ENCODE peak calls at places on chromosomes 4 and X, in four cellular contexts. G is fibroblast of the aortic adventitia, X is tibial nerve, D is heart left ventricle. M is an unnamed sample.
A peak's percentile ranks its signal among the peaks of the same experiment; 100 is the strongest.

GRCh38 chr4:181897935-181898334 is 345.3 kb upstream of the TENM3 start:
- DNase-seq in X (no peak), D (no peak), G (peak; percentile 77), M (no peak)

GRCh38 chr4:77434299-77435092 is 171.1 kb upstream of the CXCL13 start:
- DNase-seq in G (peak; percentile 60), X (peak; percentile 34), D (peak; percentile 47), M (no peak)

GRCh38 chrX:5780821-5781220 is 447.8 kb downstream of the NLGN4X start:
- DNase-seq in D (no peak), G (no peak), X (no peak), M (no peak)

GRCh38 chrX:96407043-96407442 is 277.6 kb upstream of the DIAPH2 start:
- DNase-seq in G (peak; percentile 62), X (peak; percentile 13), D (no peak), M (no peak)

GRCh38 chr4:76723916-76724315 is 174.0 kb downstream of the SOWAHB start:
- DNase-seq in X (no peak), D (no peak), G (peak; percentile 64), M (no peak)

GRCh38 chrX:42944381-42944998 is 166.5 kb upstream of the PPP1R2C start:
- DNase-seq in D (no peak), X (no peak), G (no peak), M (peak; percentile 34)

GRCh38 chr4:24867766-24868296 is 45.0 kb downstream of the CCDC149 start:
- DNase-seq in D (no peak), X (no peak), G (no peak), M (no peak)

GRCh38 chr4:84799318-84799717 is 167.2 kb downstream of the WDFY3 start:
- DNase-seq in X (no peak), G (no peak), D (no peak), M (no peak)

GRCh38 chr4:73753215-73753614 is 12.8 kb downstream of the CXCL8 start:
- DNase-seq in D (no peak), X (no peak), G (no peak), M (no peak)

GRCh38 chr4:69910016-69910782 is 20.7 kb upstream of the CSN1S1 start:
- DNase-seq in X (no peak), G (peak; percentile 85), D (no peak), M (no peak)

GRCh38 chr4:72295966-72296557 is 264.3 kb downstream of the NPFFR2 start:
- DNase-seq in D (no peak), X (no peak), G (peak; percentile 81), M (no peak)

GRCh38 chr4:108377021-108377420 is 208.3 kb upstream of the LEF1 start:
- DNase-seq in G (no peak), X (no peak), D (no peak), M (no peak)

GRCh38 chr4:56655627-56656345 is 25.3 kb downstream of the HOPX start:
- DNase-seq in D (no peak), G (no peak), X (no peak), M (peak; percentile 46)

GRCh38 chrX:19792412-19792811 is 95.0 kb downstream of the SH3KBP1 start:
- DNase-seq in X (no peak), G (no peak), D (no peak), M (no peak)

GRCh38 chrX:77937291-77937690 is 26.8 kb downstream of the ATP7A start:
- DNase-seq in D (no peak), G (peak; percentile 74), X (no peak), M (no peak)

GRCh38 chr4:176266026-176266425 is 3.0 kb downstream of the ASB5 start:
- DNase-seq in X (no peak), G (no peak), D (no peak), M (no peak)

GRCh38 chrX:102651968-102652744 is 873 bp downstream of the GPRASP1 start:
- DNase-seq in X (no peak), G (peak; percentile 45), D (no peak), M (peak; percentile 69)

GRCh38 chr4:137967480-137968190 is 274.5 kb downstream of the SLC7A11 start:
- DNase-seq in G (no peak), X (no peak), D (no peak), M (no peak)

GRCh38 chr4:37763831-37764230 is 62.7 kb upstream of the PGM2 start:
- DNase-seq in G (no peak), D (no peak), X (no peak), M (no peak)

GRCh38 chrX:56232221-56233082 is at the start of gene KLF8:
- DNase-seq in D (peak; percentile 34), X (peak; percentile 39), G (no peak), M (peak; percentile 50)

GRCh38 chrX:7090506-7091095 is 56.9 kb upstream of the STS start:
- DNase-seq in D (no peak), X (no peak), G (no peak), M (no peak)

GRCh38 chrX:27715610-27716009 is 92.2 kb upstream of the MAGEB10 start:
- DNase-seq in X (no peak), D (no peak), G (no peak), M (no peak)

GRCh38 chr4:19944251-19944650 is 307.5 kb upstream of the SLIT2 start:
- DNase-seq in D (no peak), G (no peak), X (no peak), M (no peak)

GRCh38 chrX:154734101-154734781 is 16.6 kb downstream of the GAB3 start:
- DNase-seq in G (peak; percentile 74), D (peak; percentile 65), X (no peak), M (peak; percentile 45)

GRCh38 chr4:24659241-24659961 is 75.0 kb upstream of the DHX15 start:
- DNase-seq in D (no peak), G (peak; percentile 30), X (no peak), M (no peak)

GRCh38 chr4:108620933-108621905 is 843 bp downstream of the RPL34 start:
- DNase-seq in X (no peak), D (no peak), G (peak; percentile 27), M (peak; percentile 19)

GRCh38 chr4:153138736-153139135 is 65.5 kb upstream of the TRIM2 start:
- DNase-seq in X (no peak), G (no peak), D (no peak), M (no peak)

GRCh38 chr4:27305246-27305645 is 444.6 kb downstream of the STIM2 start:
- DNase-seq in G (no peak), X (no peak), D (no peak), M (no peak)

GRCh38 chr4:110897779-110898178 is 274.9 kb upstream of the PITX2 start:
- DNase-seq in D (no peak), X (no peak), G (no peak), M (no peak)

GRCh38 chr4:128424524-128425195 is 137.0 kb upstream of the PGRMC2 start:
- DNase-seq in D (no peak), X (no peak), G (peak; percentile 82), M (no peak)

GRCh38 chr4:152509595-152510209 is 26.2 kb downstream of the FBXW7 start:
- DNase-seq in X (no peak), G (no peak), D (no peak), M (no peak)

GRCh38 chr4:1351854-1352633 is 5.0 kb downstream of the UVSSA start:
- DNase-seq in X (peak; percentile 76), D (peak; percentile 85), G (peak; percentile 77), M (peak; percentile 94)

GRCh38 chr4:25180524-25181131 is 20.4 kb upstream of the SEPSECS start:
- DNase-seq in X (no peak), D (no peak), G (peak; percentile 57), M (peak; percentile 57)

GRCh38 chr4:149980941-149981340 is 97.3 kb upstream of the DCLK2 start:
- DNase-seq in D (peak; percentile 29), G (peak; percentile 74), X (peak; percentile 15), M (peak; percentile 61)
- TF ChIP-seq CTCF in D (peak; percentile 78), G (peak; percentile 82), X (peak; percentile 59), M (peak; percentile 78)

GRCh38 chrX:120452131-120452530 is 17.0 kb downstream of the LAMP2 start:
- DNase-seq in G (peak; percentile 33), X (no peak), D (no peak), M (no peak)
- TF ChIP-seq CTCF in G (peak; percentile 55), X (no peak), D (peak; percentile 45), M (no peak)

GRCh38 chr4:185518069-185518468 is 17.2 kb downstream of the PDLIM3 start:
- DNase-seq in D (no peak), X (no peak), G (no peak), M (no peak)

GRCh38 chr4:185515248-185515647 is 20.1 kb downstream of the PDLIM3 start:
- DNase-seq in X (no peak), D (no peak), G (no peak), M (no peak)

GRCh38 chr4:185522451-185522850 is 12.9 kb downstream of the PDLIM3 start:
- DNase-seq in X (no peak), D (no peak), G (no peak), M (no peak)

GRCh38 chr4:185520119-185520518 is 15.2 kb downstream of the PDLIM3 start:
- DNase-seq in X (no peak), G (peak; percentile 83), D (no peak), M (no peak)

DNA sequence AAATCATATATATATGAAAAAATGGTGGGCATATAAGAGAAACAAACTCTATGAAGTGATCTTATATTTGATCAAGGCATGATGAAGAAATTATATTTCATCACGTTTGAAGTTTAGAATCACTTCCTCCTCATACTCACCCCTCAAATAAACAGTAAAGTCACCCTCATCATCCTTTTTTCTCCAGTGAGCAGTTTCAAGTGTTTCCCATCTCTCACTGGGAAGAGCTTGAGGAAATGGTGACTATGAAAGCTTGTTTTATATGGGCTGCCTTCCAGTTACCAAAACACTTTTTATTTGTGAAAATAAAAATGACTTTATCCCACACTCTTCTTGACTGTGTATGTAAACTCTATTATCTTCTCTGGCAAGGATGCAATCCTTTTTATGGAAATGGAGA is 16.8 kb downstream of the PDLIM3 start:
- DNase-seq in D (no peak), G (no peak), X (no peak), M (no peak)
- TF ChIP-seq CTCF in D (no peak), G (no peak), X (no peak), M (no peak)

GRCh38 chr4:132592340-132592739 is 556.8 kb upstream of the PCDH10 start:
- DNase-seq in X (no peak), D (no peak), G (no peak), M (no peak)
- TF ChIP-seq CTCF in X (no peak), D (no peak), G (no peak), M (no peak)